ENCODE peak calls at places on chromosomes 5 and 9, in eight cellular contexts. One of them, this sample, is unnamed. For H3K9me3, the result is how much of the 10 kb centered on the place peaks cover.

GRCh38 chr9:129509508-129509907 is 111.4 kb downstream of the C9orf50 start:
- DNase-seq in CD8-positive, alpha-beta T cell: no peak
- DNase-seq in PC-3: peak
- DNase-seq in adipocyte: peak
- DNase-seq in H9: no peak
- DNase-seq in CD4-positive, alpha-beta T cell: no peak
- DNase-seq in neural progenitor cell: no peak
- DNase-seq in upper lobe of left lung: no peak
- DNase-seq in this sample: no peak

GRCh38 chr9:99307846-99308245 is 85.8 kb downstream of the SEC61B start:
- DNase-seq in CD8-positive, alpha-beta T cell: no peak
- DNase-seq in CD4-positive, alpha-beta T cell: no peak
- DNase-seq in H9: no peak
- DNase-seq in PC-3: peak
- DNase-seq in adipocyte: no peak
- DNase-seq in upper lobe of left lung: no peak
- DNase-seq in neural progenitor cell: no peak
- DNase-seq in this sample: no peak

GRCh38 chr5:149455889-149456409 is 76.9 kb upstream of the IL17B start:
- DNase-seq in adipocyte: peak
- DNase-seq in CD4-positive, alpha-beta T cell: no peak
- DNase-seq in PC-3: peak
- DNase-seq in H9: no peak
- DNase-seq in neural progenitor cell: no peak
- DNase-seq in CD8-positive, alpha-beta T cell: no peak
- DNase-seq in upper lobe of left lung: no peak
- DNase-seq in this sample: no peak

GRCh38 chr9:121242219-121242954 is 25.6 kb upstream of the GSN start:
- DNase-seq in CD8-positive, alpha-beta T cell: no peak
- DNase-seq in CD4-positive, alpha-beta T cell: no peak
- DNase-seq in PC-3: no peak
- DNase-seq in H9: no peak
- DNase-seq in adipocyte: peak
- DNase-seq in upper lobe of left lung: no peak
- DNase-seq in neural progenitor cell: no peak
- DNase-seq in this sample: no peak

GRCh38 chr9:123929177-123929869 is 603 bp downstream of the DENND1A start:
- DNase-seq in adipocyte: no peak
- DNase-seq in PC-3: no peak
- DNase-seq in neural progenitor cell: peak
- DNase-seq in upper lobe of left lung: no peak
- DNase-seq in CD8-positive, alpha-beta T cell: no peak
- DNase-seq in CD4-positive, alpha-beta T cell: no peak
- DNase-seq in H9: peak
- DNase-seq in this sample: no peak

GRCh38 chr9:99752710-99753109 is 69.0 kb upstream of the NR4A3 start:
- DNase-seq in adipocyte: peak
- DNase-seq in CD4-positive, alpha-beta T cell: no peak
- DNase-seq in CD8-positive, alpha-beta T cell: no peak
- DNase-seq in PC-3: peak
- DNase-seq in neural progenitor cell: no peak
- DNase-seq in H9: no peak
- DNase-seq in upper lobe of left lung: no peak
- DNase-seq in this sample: no peak

GRCh38 chr9:17535176-17535575 is 43.7 kb upstream of the SH3GL2 start:
- DNase-seq in neural progenitor cell: no peak
- DNase-seq in H9: no peak
- DNase-seq in adipocyte: no peak
- DNase-seq in PC-3: no peak
- DNase-seq in CD4-positive, alpha-beta T cell: no peak
- DNase-seq in CD8-positive, alpha-beta T cell: no peak
- DNase-seq in upper lobe of left lung: no peak
- DNase-seq in this sample: no peak

GRCh38 chr5:135488727-135489465 is 36.7 kb upstream of the TIFAB start:
- DNase-seq in upper lobe of left lung: peak
- DNase-seq in neural progenitor cell: peak
- DNase-seq in PC-3: peak
- DNase-seq in H9: peak
- DNase-seq in CD4-positive, alpha-beta T cell: no peak
- DNase-seq in adipocyte: peak
- DNase-seq in CD8-positive, alpha-beta T cell: no peak
- DNase-seq in this sample: no peak

GRCh38 chr9:109381011-109381729 is 60.3 kb upstream of the EPB41L4B start:
- DNase-seq in H9: no peak
- DNase-seq in adipocyte: no peak
- DNase-seq in CD8-positive, alpha-beta T cell: no peak
- DNase-seq in upper lobe of left lung: no peak
- DNase-seq in PC-3: peak
- DNase-seq in neural progenitor cell: no peak
- DNase-seq in CD4-positive, alpha-beta T cell: no peak
- DNase-seq in this sample: no peak

GRCh38 chr5:115168829-115169391 is 798 bp downstream of the TRIM36 start:
- DNase-seq in H9: peak
- DNase-seq in adipocyte: peak
- DNase-seq in CD4-positive, alpha-beta T cell: no peak
- DNase-seq in PC-3: no peak
- DNase-seq in upper lobe of left lung: peak
- DNase-seq in neural progenitor cell: peak
- DNase-seq in CD8-positive, alpha-beta T cell: no peak
- DNase-seq in this sample: no peak

GRCh38 chr9:36191290-36191645 is 547 bp downstream of the CLTA start:
- DNase-seq in CD4-positive, alpha-beta T cell: peak
- DNase-seq in CD8-positive, alpha-beta T cell: no peak
- DNase-seq in neural progenitor cell: peak
- DNase-seq in upper lobe of left lung: no peak
- DNase-seq in PC-3: no peak
- DNase-seq in H9: no peak
- DNase-seq in adipocyte: peak
- DNase-seq in this sample: peak

GRCh38 chr5:119383008-119383407 is 27.2 kb downstream of the TNFAIP8 start:
- DNase-seq in adipocyte: no peak
- DNase-seq in PC-3: no peak
- DNase-seq in H9: no peak
- DNase-seq in CD8-positive, alpha-beta T cell: no peak
- DNase-seq in CD4-positive, alpha-beta T cell: no peak
- DNase-seq in neural progenitor cell: no peak
- DNase-seq in upper lobe of left lung: no peak
- DNase-seq in this sample: no peak

GRCh38 chr5:106755789-106756188 is 914.9 kb downstream of the EFNA5 start:
- DNase-seq in adipocyte: no peak
- DNase-seq in PC-3: no peak
- DNase-seq in upper lobe of left lung: no peak
- DNase-seq in CD8-positive, alpha-beta T cell: no peak
- DNase-seq in CD4-positive, alpha-beta T cell: no peak
- DNase-seq in H9: no peak
- DNase-seq in neural progenitor cell: no peak
- DNase-seq in this sample: no peak

GRCh38 chr5:132498686-132499271 is 8.2 kb upstream of the IRF1 start:
- DNase-seq in H9: no peak
- DNase-seq in PC-3: peak
- DNase-seq in CD8-positive, alpha-beta T cell: no peak
- DNase-seq in neural progenitor cell: no peak
- DNase-seq in adipocyte: no peak
- DNase-seq in upper lobe of left lung: no peak
- DNase-seq in CD4-positive, alpha-beta T cell: no peak
- DNase-seq in this sample: no peak

GRCh38 chr9:16461851-16462250 is 408.6 kb downstream of the BNC2 start:
- DNase-seq in adipocyte: no peak
- DNase-seq in CD4-positive, alpha-beta T cell: no peak
- DNase-seq in PC-3: no peak
- DNase-seq in neural progenitor cell: no peak
- DNase-seq in upper lobe of left lung: no peak
- DNase-seq in CD8-positive, alpha-beta T cell: no peak
- DNase-seq in H9: no peak
- DNase-seq in this sample: no peak

GRCh38 chr5:134561871-134562296 is 36.4 kb downstream of the JADE2 start:
- DNase-seq in PC-3: peak
- DNase-seq in CD8-positive, alpha-beta T cell: no peak
- DNase-seq in upper lobe of left lung: no peak
- DNase-seq in neural progenitor cell: peak
- DNase-seq in CD4-positive, alpha-beta T cell: no peak
- DNase-seq in adipocyte: peak
- DNase-seq in H9: peak
- DNase-seq in this sample: no peak

GRCh38 chr5:91111473-91112238 is 271.5 kb downstream of the ARRDC3 start:
- DNase-seq in PC-3: no peak
- DNase-seq in CD4-positive, alpha-beta T cell: no peak
- DNase-seq in neural progenitor cell: no peak
- DNase-seq in upper lobe of left lung: no peak
- DNase-seq in CD8-positive, alpha-beta T cell: no peak
- DNase-seq in H9: no peak
- DNase-seq in adipocyte: peak
- DNase-seq in this sample: no peak

GRCh38 chr5:128241071-128241695 is 157.6 kb downstream of the SLC12A2 start:
- DNase-seq in neural progenitor cell: no peak
- DNase-seq in upper lobe of left lung: no peak
- DNase-seq in CD8-positive, alpha-beta T cell: no peak
- DNase-seq in CD4-positive, alpha-beta T cell: no peak
- DNase-seq in PC-3: no peak
- DNase-seq in adipocyte: peak
- DNase-seq in H9: no peak
- DNase-seq in this sample: no peak

GRCh38 chr9:36188212-36188611 is 2.5 kb upstream of the CLTA start:
- DNase-seq in PC-3: no peak
- DNase-seq in neural progenitor cell: no peak
- DNase-seq in adipocyte: no peak
- DNase-seq in upper lobe of left lung: no peak
- DNase-seq in H9: no peak
- DNase-seq in CD8-positive, alpha-beta T cell: no peak
- DNase-seq in CD4-positive, alpha-beta T cell: no peak
- DNase-seq in this sample: no peak

GRCh38 chr9:131469369-131469768 is 33.3 kb upstream of the POMT1 start:
- DNase-seq in adipocyte: no peak
- DNase-seq in CD8-positive, alpha-beta T cell: no peak
- DNase-seq in H9: no peak
- DNase-seq in neural progenitor cell: no peak
- DNase-seq in upper lobe of left lung: no peak
- DNase-seq in CD4-positive, alpha-beta T cell: no peak
- DNase-seq in PC-3: peak
- DNase-seq in this sample: no peak

GRCh38 chr9:101601904-101602765 is 7.4 kb upstream of the PPP3R2 start:
- DNase-seq in CD8-positive, alpha-beta T cell: no peak
- DNase-seq in CD4-positive, alpha-beta T cell: no peak
- DNase-seq in upper lobe of left lung: no peak
- DNase-seq in H9: peak
- DNase-seq in PC-3: peak
- DNase-seq in adipocyte: peak
- DNase-seq in neural progenitor cell: peak
- DNase-seq in this sample: no peak

GRCh38 chr5:74916831-74917710 is 50.9 kb upstream of the FAM169A start:
- DNase-seq in adipocyte: peak
- DNase-seq in CD4-positive, alpha-beta T cell: no peak
- DNase-seq in CD8-positive, alpha-beta T cell: no peak
- DNase-seq in neural progenitor cell: no peak
- DNase-seq in H9: no peak
- DNase-seq in PC-3: peak
- DNase-seq in upper lobe of left lung: no peak
- DNase-seq in this sample: no peak

GRCh38 chr5:148961261-148962199 is 101.3 kb downstream of the SH3TC2 start:
- DNase-seq in CD4-positive, alpha-beta T cell: no peak
- DNase-seq in upper lobe of left lung: no peak
- DNase-seq in CD8-positive, alpha-beta T cell: no peak
- DNase-seq in H9: no peak
- DNase-seq in adipocyte: no peak
- DNase-seq in neural progenitor cell: no peak
- DNase-seq in PC-3: peak
- DNase-seq in this sample: no peak

GRCh38 chr5:135064235-135064570 is 30.2 kb upstream of the PITX1 start:
- DNase-seq in adipocyte: no peak
- DNase-seq in H9: no peak
- DNase-seq in PC-3: no peak
- DNase-seq in CD8-positive, alpha-beta T cell: no peak
- DNase-seq in upper lobe of left lung: no peak
- DNase-seq in neural progenitor cell: no peak
- DNase-seq in CD4-positive, alpha-beta T cell: no peak
- DNase-seq in this sample: no peak

DNA sequence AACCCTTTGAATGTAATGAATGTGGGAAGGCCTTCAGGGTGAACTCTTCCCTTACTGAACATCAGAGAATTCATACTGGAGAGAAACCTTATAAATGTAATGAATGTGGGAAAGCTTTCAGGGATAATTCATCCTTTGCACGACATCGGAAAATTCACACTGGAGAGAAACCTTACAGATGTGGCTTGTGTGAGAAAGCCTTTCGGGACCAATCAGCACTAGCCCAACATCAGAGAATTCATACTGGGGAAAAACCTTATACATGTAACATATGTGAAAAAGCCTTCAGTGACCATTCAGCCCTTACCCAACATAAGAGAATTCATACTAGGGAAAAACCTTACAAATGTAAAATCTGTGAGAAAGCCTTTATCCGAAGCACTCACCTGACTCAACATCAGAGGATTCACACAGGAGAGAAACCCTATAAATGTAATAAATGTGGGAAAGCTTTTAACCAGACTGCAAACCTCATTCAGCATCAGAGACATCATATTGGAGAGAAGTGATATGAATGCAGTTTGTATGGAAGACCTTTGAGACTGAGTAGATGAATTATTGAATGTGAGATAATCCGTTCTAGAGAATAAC is 24.6 kb downstream of the ZNF454 start:
- DNase-seq in adipocyte: no peak
- DNase-seq in CD8-positive, alpha-beta T cell: no peak
- DNase-seq in upper lobe of left lung: no peak
- DNase-seq in CD4-positive, alpha-beta T cell: no peak
- DNase-seq in H9: no peak
- DNase-seq in neural progenitor cell: no peak
- DNase-seq in PC-3: no peak
- DNase-seq in this sample: no peak
- H3K9me3 ChIP-seq in adipocyte: half or more
- H3K9me3 ChIP-seq in CD8-positive, alpha-beta T cell: under half
- H3K9me3 ChIP-seq in upper lobe of left lung: half or more
- H3K9me3 ChIP-seq in CD4-positive, alpha-beta T cell: half or more
- H3K9me3 ChIP-seq in H9: half or more
- H3K9me3 ChIP-seq in neural progenitor cell: under half
- H3K9me3 ChIP-seq in PC-3: half or more
- H3K9me3 ChIP-seq in this sample: under half

GRCh38 chr9:12204512-12204911 is 488.7 kb upstream of the TYRP1 start:
- DNase-seq in CD4-positive, alpha-beta T cell: no peak
- DNase-seq in H9: no peak
- DNase-seq in CD8-positive, alpha-beta T cell: no peak
- DNase-seq in PC-3: no peak
- DNase-seq in neural progenitor cell: no peak
- DNase-seq in adipocyte: no peak
- DNase-seq in upper lobe of left lung: no peak
- DNase-seq in this sample: no peak
- H3K9me3 ChIP-seq in CD4-positive, alpha-beta T cell: under half
- H3K9me3 ChIP-seq in H9: under half
- H3K9me3 ChIP-seq in CD8-positive, alpha-beta T cell: under half
- H3K9me3 ChIP-seq in PC-3: under half
- H3K9me3 ChIP-seq in neural progenitor cell: under half
- H3K9me3 ChIP-seq in adipocyte: under half
- H3K9me3 ChIP-seq in upper lobe of left lung: under half
- H3K9me3 ChIP-seq in this sample: under half

GRCh38 chr5:42715791-42716190 is 40.8 kb upstream of the CCDC152 start:
- DNase-seq in adipocyte: no peak
- DNase-seq in PC-3: peak
- DNase-seq in CD8-positive, alpha-beta T cell: no peak
- DNase-seq in upper lobe of left lung: no peak
- DNase-seq in H9: no peak
- DNase-seq in CD4-positive, alpha-beta T cell: no peak
- DNase-seq in neural progenitor cell: no peak
- DNase-seq in this sample: no peak
- H3K9me3 ChIP-seq in adipocyte: under half
- H3K9me3 ChIP-seq in PC-3: under half
- H3K9me3 ChIP-seq in CD8-positive, alpha-beta T cell: under half
- H3K9me3 ChIP-seq in upper lobe of left lung: under half
- H3K9me3 ChIP-seq in H9: under half
- H3K9me3 ChIP-seq in CD4-positive, alpha-beta T cell: under half
- H3K9me3 ChIP-seq in neural progenitor cell: under half
- H3K9me3 ChIP-seq in this sample: under half

GRCh38 chr5:141330299-141331080 is at the start of gene PCDHGA1:
- DNase-seq in neural progenitor cell: peak
- DNase-seq in adipocyte: peak
- DNase-seq in upper lobe of left lung: no peak
- DNase-seq in H9: no peak
- DNase-seq in CD4-positive, alpha-beta T cell: peak
- DNase-seq in PC-3: peak
- DNase-seq in CD8-positive, alpha-beta T cell: no peak
- DNase-seq in this sample: no peak
- H3K9me3 ChIP-seq in neural progenitor cell: under half
- H3K9me3 ChIP-seq in adipocyte: under half
- H3K9me3 ChIP-seq in upper lobe of left lung: half or more
- H3K9me3 ChIP-seq in H9: under half
- H3K9me3 ChIP-seq in CD4-positive, alpha-beta T cell: under half
- H3K9me3 ChIP-seq in PC-3: under half
- H3K9me3 ChIP-seq in CD8-positive, alpha-beta T cell: under half
- H3K9me3 ChIP-seq in this sample: under half